ENCODE peak calls at places on chromosome 6, in six cellular contexts. Z is GM12878, U is NT2/D1, P is HepG2, T is K562, L is H1. A is an unnamed sample.

GRCh38 chr6:26351544-26351953 is 13.4 kb upstream of the BTN3A2 start:
- DNase-seq in Z (no peak), U (no peak), P (peak), T (peak), L (no peak), A (peak)

GRCh38 chr6:170286246-170286933 is 4.5 kb downstream of the DLL1 start:
- DNase-seq in Z (no peak), U (no peak), P (no peak), T (peak), L (peak), A (no peak)

GRCh38 chr6:145670306-145670705 is 65.0 kb downstream of the EPM2A start:
- DNase-seq in Z (no peak), U (no peak), P (no peak), T (no peak), L (no peak), A (no peak)

GRCh38 chr6:128410584-128410983 is 109.8 kb downstream of the PTPRK start:
- DNase-seq in Z (no peak), U (no peak), P (no peak), T (no peak), L (no peak), A (no peak)

GRCh38 chr6:43338243-43338642 is 29.6 kb upstream of the CRIP3 start:
- DNase-seq in Z (peak), U (no peak), P (no peak), T (no peak), L (no peak), A (no peak)

GRCh38 chr6:159181914-159182313 is 12.7 kb downstream of the FNDC1 start:
- DNase-seq in Z (no peak), U (no peak), P (no peak), T (no peak), L (no peak), A (no peak)

GRCh38 chr6:150334790-150335783 is 33.7 kb upstream of the IYD start:
- DNase-seq in Z (no peak), U (peak), P (peak), T (peak), L (no peak), A (peak)

GRCh38 chr6:16991981-16992629 is 109.7 kb upstream of the STMND1 start:
- DNase-seq in Z (no peak), U (no peak), P (no peak), T (no peak), L (no peak), A (no peak)

GRCh38 chr6:164185342-164185920 is 770.9 kb downstream of the QKI start:
- DNase-seq in Z (no peak), U (no peak), P (no peak), T (no peak), L (no peak), A (no peak)

GRCh38 chr6:6676910-6677441 is 88.5 kb downstream of the LY86 start:
- DNase-seq in Z (peak), U (peak), P (peak), T (peak), L (peak), A (peak)

GRCh38 chr6:61886608-61887259 is 399.3 kb downstream of the KHDRBS2 start:
- DNase-seq in Z (no peak), U (no peak), P (peak), T (no peak), L (no peak), A (no peak)

GRCh38 chr6:26156850-26157149 is 69.6 kb downstream of the HFE start:
- DNase-seq in Z (no peak), U (no peak), P (no peak), T (no peak), L (no peak), A (no peak)

GRCh38 chr6:153816306-153816845 is 222.7 kb upstream of the OPRM1 start:
- DNase-seq in Z (no peak), U (no peak), P (no peak), T (no peak), L (no peak), A (no peak)

GRCh38 chr6:53043626-53044025 is 21.6 kb upstream of the FBXO9 start:
- DNase-seq in Z (no peak), U (no peak), P (no peak), T (no peak), L (no peak), A (no peak)

GRCh38 chr6:9699890-9700289 is 715.0 kb downstream of the TFAP2A start:
- DNase-seq in Z (no peak), U (no peak), P (no peak), T (no peak), L (no peak), A (no peak)

GRCh38 chr6:16760536-16761468 is at the start of gene ATXN1:
- DNase-seq in Z (no peak), U (no peak), P (peak), T (peak), L (peak), A (no peak)

GRCh38 chr6:31834367-31834703 is 6.8 kb downstream of the HSPA1B start:
- DNase-seq in Z (peak), U (peak), P (peak), T (peak), L (peak), A (peak)

GRCh38 chr6:143399176-143399575 is 51.3 kb downstream of the ADAT2 start:
- DNase-seq in Z (no peak), U (no peak), P (no peak), T (no peak), L (no peak), A (no peak)

GRCh38 chr6:32852844-32853540 is 512 bp downstream of the TAP1 start:
- DNase-seq in Z (no peak), U (no peak), P (no peak), T (no peak), L (peak), A (no peak)

GRCh38 chr6:100504786-100505737 is 40.3 kb upstream of the SIM1 start:
- DNase-seq in Z (no peak), U (no peak), P (no peak), T (no peak), L (no peak), A (peak)

GRCh38 chr6:134379086-134379485 is 61.2 kb upstream of the SGK1 start:
- DNase-seq in Z (peak), U (no peak), P (no peak), T (peak), L (peak), A (peak)

GRCh38 chr6:85429346-85429745 is 20.5 kb upstream of the NT5E start:
- DNase-seq in Z (no peak), U (no peak), P (no peak), T (no peak), L (no peak), A (no peak)

GRCh38 chr6:35407086-35407485 is 45.1 kb upstream of the FANCE start:
- DNase-seq in Z (no peak), U (no peak), P (no peak), T (no peak), L (no peak), A (no peak)

GRCh38 chr6:168093071-168093505 is 14.1 kb upstream of the FRMD1 start:
- DNase-seq in Z (no peak), U (no peak), P (peak), T (no peak), L (no peak), A (no peak)

GRCh38 chr6:37160922-37161778 is 8.8 kb upstream of the PIM1 start:
- DNase-seq in Z (peak), U (no peak), P (no peak), T (no peak), L (no peak), A (no peak)

GRCh38 chr6:105649192-105649591 is 246.3 kb upstream of the PREP start:
- DNase-seq in Z (no peak), U (no peak), P (no peak), T (no peak), L (no peak), A (no peak)
- TF ChIP-seq ZNF274 in Z (no peak), U (no peak), P (no peak), T (no peak), L (no peak), A (no peak)

GRCh38 chr6:121581327-121581726 is 145.9 kb downstream of the GJA1 start:
- DNase-seq in Z (no peak), U (no peak), P (no peak), T (no peak), L (no peak), A (no peak)

GRCh38 chr6:121590438-121590837 is 155.0 kb downstream of the GJA1 start:
- DNase-seq in Z (no peak), U (no peak), P (no peak), T (no peak), L (no peak), A (no peak)

GRCh38 chr6:121582262-121582661 is 146.8 kb downstream of the GJA1 start:
- DNase-seq in Z (no peak), U (no peak), P (no peak), T (no peak), L (no peak), A (no peak)

GRCh38 chr6:121584591-121585369 is 149.3 kb downstream of the GJA1 start:
- DNase-seq in Z (no peak), U (no peak), P (no peak), T (no peak), L (no peak), A (no peak)
- TF ChIP-seq ZNF274 in Z (no peak), U (no peak), P (no peak), T (no peak), L (no peak), A (no peak)

GRCh38 chr6:156269751-156270369 is 507.3 kb upstream of the ARID1B start:
- DNase-seq in Z (no peak), U (no peak), P (no peak), T (no peak), L (no peak), A (no peak)
- TF ChIP-seq ZNF274 in Z (no peak), U (no peak), P (no peak), T (no peak), L (no peak), A (no peak)

DNA sequence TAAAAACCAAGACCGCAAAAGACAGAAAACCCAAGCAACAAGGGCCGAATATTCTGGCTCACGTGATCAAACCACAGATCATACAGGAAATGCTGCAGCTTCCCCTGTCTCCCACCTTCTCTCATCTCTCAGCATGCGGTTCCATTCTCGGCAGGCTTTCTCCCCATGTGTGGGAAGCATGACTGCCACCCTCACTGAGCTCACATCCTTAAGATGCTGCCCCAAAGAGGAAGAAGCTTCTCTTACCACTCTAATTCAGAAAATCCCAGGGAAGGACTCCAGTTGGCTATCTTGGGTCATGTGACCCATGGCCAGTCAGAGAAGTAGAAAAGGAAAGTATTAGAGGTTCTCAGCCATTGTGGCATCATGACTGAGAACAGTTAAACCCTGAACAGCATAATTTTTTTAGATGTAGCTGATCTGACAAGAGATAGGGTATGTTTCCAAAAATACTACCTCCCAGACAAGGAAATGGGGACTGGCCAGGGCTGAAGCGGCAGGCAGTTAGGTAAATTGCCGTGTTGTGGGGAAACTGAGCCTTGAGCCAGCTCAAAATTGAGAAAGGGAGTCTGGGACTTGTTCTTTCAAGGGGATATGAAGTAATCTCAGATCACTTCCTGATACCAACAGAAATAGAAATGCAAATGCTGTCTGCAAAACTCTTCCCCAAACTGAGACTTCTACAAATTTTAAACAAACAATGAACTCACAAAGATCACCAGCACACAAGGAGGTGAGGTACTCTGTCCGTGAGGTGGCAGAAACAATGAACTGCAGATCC is 37.1 kb upstream of the GRM4 start:
- DNase-seq in Z (peak), U (no peak), P (no peak), T (no peak), L (no peak), A (no peak)
- TF ChIP-seq ZNF274 in Z (no peak), U (no peak), P (no peak), T (no peak), L (no peak), A (no peak)

DNA sequence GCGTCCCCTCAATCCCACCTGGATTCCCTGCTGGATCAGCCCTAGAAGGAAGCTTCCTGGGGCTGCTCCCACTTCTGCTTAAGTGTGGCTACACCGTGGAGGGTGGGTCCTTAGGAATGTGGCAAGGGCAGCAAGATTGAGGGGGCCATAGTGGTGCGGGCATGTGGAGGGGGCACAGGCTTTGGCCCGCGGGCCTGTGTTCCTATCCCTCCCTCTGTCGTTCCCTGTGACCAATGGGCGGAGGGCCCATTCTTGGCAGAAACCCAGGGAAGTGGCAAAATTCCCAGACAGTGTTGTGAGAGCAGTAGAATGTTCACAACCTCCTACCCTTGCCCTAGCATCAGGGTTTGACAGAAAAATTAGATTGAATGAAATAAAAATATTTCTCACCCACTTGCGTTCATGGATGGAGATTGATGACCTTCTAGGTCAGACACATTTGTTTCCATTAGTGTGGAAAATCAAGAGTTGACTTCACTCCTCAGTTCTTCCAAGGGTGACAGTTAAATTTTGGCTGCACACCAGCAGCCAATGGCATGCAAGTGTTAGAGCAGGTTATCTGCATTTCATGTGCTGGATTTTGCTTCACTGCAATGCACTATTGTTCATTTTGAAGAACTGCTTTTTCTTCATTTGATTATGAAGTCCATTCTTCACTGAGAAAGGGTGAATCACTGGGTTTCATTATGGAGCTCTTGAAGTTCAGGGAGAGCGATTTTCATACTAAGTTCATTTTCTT is 49.3 kb upstream of the AHI1 start:
- DNase-seq in Z (no peak), U (no peak), P (no peak), T (no peak), L (no peak), A (no peak)
- TF ChIP-seq ZNF274 in Z (no peak), U (no peak), P (no peak), T (no peak), L (no peak), A (no peak)